ENCODE peak calls at places on chromosomes 13 and 19, in five cellular contexts. Z, R, H, Y and C are unnamed samples.

GRCh38 chr13:75365724-75366173 is 116.2 kb downstream of the TBC1D4 start:
- DNase-seq in Z (no peak), R (no peak), H (peak; percentile 80), Y (no peak), C (no peak)

GRCh38 chr19:44900328-44901244 is 5.0 kb upstream of the APOE start:
- DNase-seq in Z (no peak), R (no peak), H (no peak), Y (no peak), C (no peak)

GRCh38 chr19:46737275-46737654 is 8.6 kb upstream of the FKRP start:
- DNase-seq in Z (no peak), R (no peak), H (no peak), Y (no peak), C (no peak)

GRCh38 chr13:111110054-111110453 is 5.1 kb upstream of the ARHGEF7 start:
- DNase-seq in Z (no peak), R (no peak), H (no peak), Y (no peak), C (no peak)

GRCh38 chr19:2428756-2429711 is 1.6 kb upstream of the TIMM13 start:
- DNase-seq in Z (no peak), R (no peak), H (no peak), Y (no peak), C (no peak)

GRCh38 chr13:41052441-41052840 is 8.9 kb upstream of the WBP4 start:
- DNase-seq in Z (no peak), R (no peak), H (no peak), Y (no peak), C (no peak)

GRCh38 chr19:9885077-9885552 is 50.0 kb downstream of the PIN1 start:
- DNase-seq in Z (no peak), R (no peak), H (no peak), Y (peak; percentile 30), C (peak; percentile 2)

GRCh38 chr19:45767410-45767880 is 1.6 kb downstream of the SIX5 start:
- DNase-seq in Z (peak; percentile 77), R (peak; percentile 77), H (no peak), Y (peak; percentile 87), C (peak; percentile 69)

GRCh38 chr13:40399756-40400155 is 266.7 kb downstream of the FOXO1 start:
- DNase-seq in Z (no peak), R (no peak), H (no peak), Y (no peak), C (no peak)

GRCh38 chr13:103134271-103134670 is 68.1 kb upstream of the SLC10A2 start:
- DNase-seq in Z (no peak), R (no peak), H (no peak), Y (no peak), C (no peak)

GRCh38 chr13:108278466-108278865 is 8.9 kb downstream of the TNFSF13B start:
- DNase-seq in Z (no peak), R (no peak), H (no peak), Y (no peak), C (no peak)

GRCh38 chr13:20828540-20829364 is 55.0 kb upstream of the EEF1AKMT1 start:
- DNase-seq in Z (no peak), R (no peak), H (peak; percentile 26), Y (peak; percentile 23), C (no peak)

GRCh38 chr13:39374741-39375189 is 228.2 kb downstream of the LHFPL6 start:
- DNase-seq in Z (no peak), R (no peak), H (no peak), Y (no peak), C (no peak)

GRCh38 chr19:32350492-32350891 is 5.1 kb downstream of the ZNF507 start:
- DNase-seq in Z (no peak), R (no peak), H (no peak), Y (no peak), C (no peak)

GRCh38 chr13:53368948-53369347 is 340.3 kb downstream of the OLFM4 start:
- DNase-seq in Z (no peak), R (no peak), H (no peak), Y (no peak), C (no peak)

GRCh38 chr19:43554317-43554895 is 20.9 kb downstream of the XRCC1 start:
- DNase-seq in Z (no peak), R (no peak), H (no peak), Y (no peak), C (no peak)

GRCh38 chr19:49110567-49110966 is 3.6 kb upstream of the LIN7B start:
- DNase-seq in Z (no peak), R (no peak), H (no peak), Y (no peak), C (no peak)

GRCh38 chr19:31338069-31338767 is 11.0 kb downstream of the TSHZ3 start:
- DNase-seq in Z (no peak), R (no peak), H (no peak), Y (peak; percentile 53), C (peak; percentile 37)

GRCh38 chr13:30049692-30050091 is 199.3 kb upstream of the UBL3 start:
- DNase-seq in Z (no peak), R (no peak), H (no peak), Y (no peak), C (no peak)

GRCh38 chr13:26881154-26881553 is 120.6 kb upstream of the GPR12 start:
- DNase-seq in Z (no peak), R (no peak), H (no peak), Y (no peak), C (no peak)

GRCh38 chr13:111861766-111862366 is 205.1 kb upstream of the SOX1 start:
- DNase-seq in Z (no peak), R (no peak), H (no peak), Y (no peak), C (no peak)

GRCh38 chr13:114004416-114005205 is 30.7 kb upstream of the C13orf46 start:
- DNase-seq in Z (peak; percentile 77), R (peak; percentile 41), H (no peak), Y (no peak), C (no peak)

GRCh38 chr19:13796301-13797057 is 1.2 kb downstream of the ZSWIM4 start:
- DNase-seq in Z (peak; percentile 53), R (peak; percentile 64), H (peak; percentile 60), Y (peak; percentile 78), C (peak; percentile 46)

GRCh38 chr13:25214371-25215252 is 42.5 kb upstream of the AMER2 start:
- DNase-seq in Z (no peak), R (no peak), H (no peak), Y (peak; percentile 3), C (no peak)

GRCh38 chr19:45769821-45770191 is 754 bp upstream of the SIX5 start:
- DNase-seq in Z (peak; percentile 49), R (peak; percentile 68), H (no peak), Y (peak; percentile 60), C (peak; percentile 76)

GRCh38 chr19:23505738-23506137 is 110.5 kb upstream of the ZNF91 start:
- DNase-seq in Z (no peak), R (no peak), H (no peak), Y (no peak), C (no peak)

GRCh38 chr13:99446242-99446641 is 55.0 kb upstream of the TM9SF2 start:
- DNase-seq in Z (no peak), R (no peak), H (peak; percentile 36), Y (no peak), C (no peak)

GRCh38 chr19:6819323-6819722 is 46.8 kb downstream of the VAV1 start:
- DNase-seq in Z (no peak), R (no peak), H (no peak), Y (no peak), C (no peak)

GRCh38 chr13:74335370-74335769 is 201.2 kb upstream of the KLF12 start:
- DNase-seq in Z (no peak), R (no peak), H (no peak), Y (no peak), C (no peak)

GRCh38 chr13:74338341-74338740 is 204.1 kb upstream of the KLF12 start:
- DNase-seq in Z (no peak), R (no peak), H (no peak), Y (no peak), C (no peak)
- TF ChIP-seq CTCF in Z (no peak), R (no peak), H (no peak), Y (no peak), C (no peak)

GRCh38 chr13:48748681-48749080 is 95.0 kb downstream of the CYSLTR2 start:
- DNase-seq in Z (no peak), R (no peak), H (no peak), Y (no peak), C (no peak)

GRCh38 chr13:48746816-48747215 is 93.1 kb downstream of the CYSLTR2 start:
- DNase-seq in Z (no peak), R (no peak), H (no peak), Y (no peak), C (no peak)

GRCh38 chr13:48749699-48750473 is 96.2 kb downstream of the CYSLTR2 start:
- DNase-seq in Z (peak; percentile 62), R (peak; percentile 65), H (peak; percentile 96), Y (peak; percentile 77), C (peak; percentile 63)

GRCh38 chr13:48750588-48751383 is 97.1 kb downstream of the CYSLTR2 start:
- DNase-seq in Z (no peak), R (no peak), H (no peak), Y (peak; percentile 27), C (no peak)

GRCh38 chr13:48749144-48749543 is 95.4 kb downstream of the CYSLTR2 start:
- DNase-seq in Z (no peak), R (no peak), H (no peak), Y (no peak), C (no peak)
- H3K4me3 ChIP-seq in Z (no peak overlapping the region), R (no peak overlapping the region), H (peak overlapping the region; percentile 9), Y (no peak overlapping the region), C (no peak overlapping the region)

GRCh38 chr13:97435297-97435682 is 1.3 kb downstream of the RAP2A start:
- DNase-seq in Z (no peak), R (no peak), H (no peak), Y (no peak), C (no peak)

GRCh38 chr13:97432232-97432916 is 1.6 kb upstream of the RAP2A start:
- DNase-seq in Z (no peak), R (no peak), H (no peak), Y (no peak), C (peak; percentile 9)

GRCh38 chr13:97432917-97433726 is 847 bp upstream of the RAP2A start:
- DNase-seq in Z (peak; percentile 98), R (peak; percentile 97), H (peak; percentile 98), Y (peak; percentile 99), C (peak; percentile 99)

GRCh38 chr13:97434417-97435296 is 688 bp downstream of the RAP2A start:
- DNase-seq in Z (peak; percentile 37), R (peak; percentile 64), H (no peak), Y (peak; percentile 32), C (peak; percentile 70)

DNA sequence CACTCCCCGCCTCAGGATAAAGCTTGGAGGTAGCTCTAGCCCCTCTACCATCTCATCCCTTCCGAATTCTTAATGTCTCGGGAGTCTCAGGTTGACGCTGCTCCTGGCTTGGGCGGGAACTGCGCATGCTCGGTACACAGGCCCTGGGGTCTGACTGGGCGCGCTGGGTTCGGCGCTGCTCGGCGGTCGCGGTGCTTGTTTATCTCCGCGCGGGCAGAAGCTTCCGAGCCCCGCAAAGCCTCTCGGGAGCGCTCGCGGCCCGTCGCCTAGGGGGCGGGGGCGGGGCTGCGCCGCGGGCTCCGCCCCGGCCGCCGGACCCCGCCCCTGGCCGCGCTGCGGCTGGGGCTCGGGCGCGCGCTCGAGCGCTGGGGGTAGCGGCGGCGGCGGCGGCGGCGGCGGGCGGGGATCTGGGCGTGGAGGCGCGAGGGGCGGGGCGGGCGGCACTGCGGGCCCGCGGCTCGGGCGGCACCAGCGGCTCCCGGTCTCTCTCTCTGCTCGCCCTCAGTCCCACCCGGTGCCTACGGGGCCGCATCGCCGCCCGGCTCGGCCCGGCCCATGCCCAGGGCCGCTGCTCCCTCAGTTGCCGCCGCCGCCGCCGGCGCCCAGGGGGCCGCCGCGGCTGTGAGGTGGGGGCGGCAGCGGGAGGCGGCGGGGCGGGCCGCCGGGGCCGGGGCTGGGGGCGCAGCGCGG is at the start of gene RAP2A:
- DNase-seq in Z (peak; percentile 90), R (peak; percentile 93), H (peak; percentile 65), Y (peak; percentile 91), C (peak; percentile 88)
- H3K4me1 ChIP-seq in Z (peaks cover 12% of the 10 kb centered on the region), R (peaks cover 36% of the 10 kb centered on the region), H (peaks cover 23% of the 10 kb centered on the region), Y (no peaks in the 10 kb centered on the region), C (peaks cover 27% of the 10 kb centered on the region)

GRCh38 chr19:57719901-57720519 is 7.4 kb downstream of the ZNF671 start:
- DNase-seq in Z (no peak), R (no peak), H (no peak), Y (no peak), C (no peak)
- TF ChIP-seq CTCF in Z (no peak), R (no peak), H (no peak), Y (no peak), C (no peak)